ENCODE peak calls at places on chromosomes 7 and 10, in nine cellular contexts. One of them, this sample, is unnamed.

GRCh38 chr10:69504576-69505250 is 53.4 kb downstream of the TSPAN15 start:
- DNase-seq in skeletal muscle cell: no peak
- DNase-seq in cardiac muscle cell: no peak
- DNase-seq in fibroblast of lung: no peak
- DNase-seq in suprapubic skin: no peak
- DNase-seq in stimulated activated CD4-positive, alpha-beta T cell treated with anti-CD3 and anti-CD28 coated beads, Interleukin-4, amount 100 ng/mL, for 4 hours: no peak
- DNase-seq in A172: no peak
- DNase-seq in GM03348: no peak
- DNase-seq in hypothalamus: no peak
- DNase-seq in this sample: no peak

GRCh38 chr10:108597031-108597430 is 1326.3 kb downstream of the XPNPEP1 start:
- DNase-seq in A172: peak; percentile 70
- DNase-seq in cardiac muscle cell: no peak
- DNase-seq in fibroblast of lung: peak; percentile 79
- DNase-seq in suprapubic skin: no peak
- DNase-seq in skeletal muscle cell: peak; percentile 62
- DNase-seq in stimulated activated CD4-positive, alpha-beta T cell treated with anti-CD3 and anti-CD28 coated beads, Interleukin-4, amount 100 ng/mL, for 4 hours: no peak
- DNase-seq in GM03348: peak; percentile 56
- DNase-seq in hypothalamus: no peak
- DNase-seq in this sample: peak; percentile 54

GRCh38 chr7:74013539-74014272 is 14.3 kb upstream of the ELN start:
- DNase-seq in fibroblast of lung: no peak
- DNase-seq in A172: no peak
- DNase-seq in skeletal muscle cell: no peak
- DNase-seq in suprapubic skin: no peak
- DNase-seq in GM03348: no peak
- DNase-seq in hypothalamus: no peak
- DNase-seq in stimulated activated CD4-positive, alpha-beta T cell treated with anti-CD3 and anti-CD28 coated beads, Interleukin-4, amount 100 ng/mL, for 4 hours: no peak
- DNase-seq in cardiac muscle cell: no peak
- DNase-seq in this sample: no peak

GRCh38 chr7:73817121-73817520 is 13.7 kb upstream of the CLDN4 start:
- DNase-seq in GM03348: no peak
- DNase-seq in A172: no peak
- DNase-seq in cardiac muscle cell: no peak
- DNase-seq in fibroblast of lung: no peak
- DNase-seq in hypothalamus: no peak
- DNase-seq in suprapubic skin: peak; percentile 15
- DNase-seq in skeletal muscle cell: no peak
- DNase-seq in stimulated activated CD4-positive, alpha-beta T cell treated with anti-CD3 and anti-CD28 coated beads, Interleukin-4, amount 100 ng/mL, for 4 hours: no peak
- DNase-seq in this sample: no peak

GRCh38 chr10:65496541-65496940 is 1429.3 kb upstream of the LRRTM3 start:
- DNase-seq in hypothalamus: no peak
- DNase-seq in GM03348: no peak
- DNase-seq in skeletal muscle cell: no peak
- DNase-seq in cardiac muscle cell: no peak
- DNase-seq in A172: no peak
- DNase-seq in stimulated activated CD4-positive, alpha-beta T cell treated with anti-CD3 and anti-CD28 coated beads, Interleukin-4, amount 100 ng/mL, for 4 hours: no peak
- DNase-seq in suprapubic skin: no peak
- DNase-seq in fibroblast of lung: no peak
- DNase-seq in this sample: no peak

GRCh38 chr7:144565586-144565985 is 162.1 kb upstream of the NOBOX start:
- DNase-seq in skeletal muscle cell: no peak
- DNase-seq in fibroblast of lung: no peak
- DNase-seq in hypothalamus: no peak
- DNase-seq in A172: no peak
- DNase-seq in suprapubic skin: no peak
- DNase-seq in stimulated activated CD4-positive, alpha-beta T cell treated with anti-CD3 and anti-CD28 coated beads, Interleukin-4, amount 100 ng/mL, for 4 hours: no peak
- DNase-seq in GM03348: no peak
- DNase-seq in cardiac muscle cell: no peak
- DNase-seq in this sample: no peak

GRCh38 chr10:36381748-36382147 is 739.7 kb upstream of the FZD8 start:
- DNase-seq in A172: no peak
- DNase-seq in suprapubic skin: no peak
- DNase-seq in cardiac muscle cell: no peak
- DNase-seq in GM03348: no peak
- DNase-seq in hypothalamus: no peak
- DNase-seq in fibroblast of lung: no peak
- DNase-seq in skeletal muscle cell: no peak
- DNase-seq in stimulated activated CD4-positive, alpha-beta T cell treated with anti-CD3 and anti-CD28 coated beads, Interleukin-4, amount 100 ng/mL, for 4 hours: no peak
- DNase-seq in this sample: no peak

GRCh38 chr10:1240341-1240775 is 184.2 kb downstream of the WDR37 start:
- DNase-seq in stimulated activated CD4-positive, alpha-beta T cell treated with anti-CD3 and anti-CD28 coated beads, Interleukin-4, amount 100 ng/mL, for 4 hours: no peak
- DNase-seq in GM03348: no peak
- DNase-seq in cardiac muscle cell: no peak
- DNase-seq in hypothalamus: no peak
- DNase-seq in A172: peak; percentile 64
- DNase-seq in suprapubic skin: no peak
- DNase-seq in fibroblast of lung: no peak
- DNase-seq in skeletal muscle cell: no peak
- DNase-seq in this sample: no peak

GRCh38 chr10:64630534-64630933 is 1109.3 kb downstream of the REEP3 start:
- DNase-seq in cardiac muscle cell: peak; percentile 57
- DNase-seq in suprapubic skin: no peak
- DNase-seq in skeletal muscle cell: no peak
- DNase-seq in GM03348: no peak
- DNase-seq in hypothalamus: no peak
- DNase-seq in stimulated activated CD4-positive, alpha-beta T cell treated with anti-CD3 and anti-CD28 coated beads, Interleukin-4, amount 100 ng/mL, for 4 hours: no peak
- DNase-seq in A172: no peak
- DNase-seq in fibroblast of lung: no peak
- DNase-seq in this sample: no peak

GRCh38 chr10:63593576-63593975 is 72.4 kb downstream of the REEP3 start:
- DNase-seq in A172: no peak
- DNase-seq in hypothalamus: no peak
- DNase-seq in skeletal muscle cell: no peak
- DNase-seq in suprapubic skin: no peak
- DNase-seq in stimulated activated CD4-positive, alpha-beta T cell treated with anti-CD3 and anti-CD28 coated beads, Interleukin-4, amount 100 ng/mL, for 4 hours: no peak
- DNase-seq in GM03348: no peak
- DNase-seq in fibroblast of lung: peak; percentile 33
- DNase-seq in cardiac muscle cell: no peak
- DNase-seq in this sample: no peak

GRCh38 chr7:158431941-158432347 is 155.7 kb downstream of the PTPRN2 start:
- DNase-seq in skeletal muscle cell: peak; percentile 94
- DNase-seq in hypothalamus: no peak
- DNase-seq in A172: peak; percentile 98
- DNase-seq in GM03348: no peak
- DNase-seq in cardiac muscle cell: no peak
- DNase-seq in stimulated activated CD4-positive, alpha-beta T cell treated with anti-CD3 and anti-CD28 coated beads, Interleukin-4, amount 100 ng/mL, for 4 hours: no peak
- DNase-seq in fibroblast of lung: peak; percentile 41
- DNase-seq in suprapubic skin: no peak
- DNase-seq in this sample: peak; percentile 43

GRCh38 chr10:120950103-120950561 is 99.0 kb downstream of the WDR11 start:
- DNase-seq in fibroblast of lung: peak; percentile 39
- DNase-seq in A172: no peak
- DNase-seq in suprapubic skin: no peak
- DNase-seq in skeletal muscle cell: no peak
- DNase-seq in stimulated activated CD4-positive, alpha-beta T cell treated with anti-CD3 and anti-CD28 coated beads, Interleukin-4, amount 100 ng/mL, for 4 hours: no peak
- DNase-seq in GM03348: peak; percentile 25
- DNase-seq in hypothalamus: no peak
- DNase-seq in cardiac muscle cell: peak; percentile 39
- DNase-seq in this sample: peak; percentile 56

GRCh38 chr7:22387583-22387982 is 30.6 kb upstream of the RAPGEF5 start:
- DNase-seq in skeletal muscle cell: peak; percentile 85
- DNase-seq in hypothalamus: no peak
- DNase-seq in stimulated activated CD4-positive, alpha-beta T cell treated with anti-CD3 and anti-CD28 coated beads, Interleukin-4, amount 100 ng/mL, for 4 hours: no peak
- DNase-seq in fibroblast of lung: peak; percentile 88
- DNase-seq in A172: no peak
- DNase-seq in suprapubic skin: no peak
- DNase-seq in cardiac muscle cell: no peak
- DNase-seq in GM03348: peak; percentile 54
- DNase-seq in this sample: peak; percentile 81

GRCh38 chr10:3077506-3077905 is 10.2 kb downstream of the PFKP start:
- DNase-seq in cardiac muscle cell: no peak
- DNase-seq in hypothalamus: no peak
- DNase-seq in fibroblast of lung: no peak
- DNase-seq in A172: no peak
- DNase-seq in stimulated activated CD4-positive, alpha-beta T cell treated with anti-CD3 and anti-CD28 coated beads, Interleukin-4, amount 100 ng/mL, for 4 hours: no peak
- DNase-seq in suprapubic skin: no peak
- DNase-seq in skeletal muscle cell: no peak
- DNase-seq in GM03348: no peak
- DNase-seq in this sample: no peak

GRCh38 chr7:75688200-75689136 is 50.3 kb downstream of the HIP1 start:
- DNase-seq in suprapubic skin: no peak
- DNase-seq in skeletal muscle cell: peak; percentile 44
- DNase-seq in fibroblast of lung: no peak
- DNase-seq in hypothalamus: peak; percentile 24
- DNase-seq in GM03348: no peak
- DNase-seq in A172: no peak
- DNase-seq in cardiac muscle cell: no peak
- DNase-seq in stimulated activated CD4-positive, alpha-beta T cell treated with anti-CD3 and anti-CD28 coated beads, Interleukin-4, amount 100 ng/mL, for 4 hours: no peak
- DNase-seq in this sample: no peak

GRCh38 chr10:3836222-3836820 is 51.3 kb upstream of the KLF6 start:
- DNase-seq in fibroblast of lung: no peak
- DNase-seq in skeletal muscle cell: no peak
- DNase-seq in suprapubic skin: no peak
- DNase-seq in cardiac muscle cell: no peak
- DNase-seq in A172: no peak
- DNase-seq in hypothalamus: no peak
- DNase-seq in GM03348: no peak
- DNase-seq in stimulated activated CD4-positive, alpha-beta T cell treated with anti-CD3 and anti-CD28 coated beads, Interleukin-4, amount 100 ng/mL, for 4 hours: no peak
- DNase-seq in this sample: no peak

GRCh38 chr7:123637203-123637602 is 18.5 kb upstream of the LMOD2 start:
- DNase-seq in skeletal muscle cell: no peak
- DNase-seq in hypothalamus: no peak
- DNase-seq in A172: no peak
- DNase-seq in GM03348: no peak
- DNase-seq in suprapubic skin: no peak
- DNase-seq in cardiac muscle cell: peak; percentile 42
- DNase-seq in fibroblast of lung: no peak
- DNase-seq in stimulated activated CD4-positive, alpha-beta T cell treated with anti-CD3 and anti-CD28 coated beads, Interleukin-4, amount 100 ng/mL, for 4 hours: no peak
- DNase-seq in this sample: no peak

GRCh38 chr10:19488592-19489280 is 327.5 kb upstream of the PLXDC2 start:
- DNase-seq in stimulated activated CD4-positive, alpha-beta T cell treated with anti-CD3 and anti-CD28 coated beads, Interleukin-4, amount 100 ng/mL, for 4 hours: no peak
- DNase-seq in GM03348: peak; percentile 11
- DNase-seq in fibroblast of lung: peak; percentile 26
- DNase-seq in hypothalamus: no peak
- DNase-seq in skeletal muscle cell: no peak
- DNase-seq in cardiac muscle cell: peak; percentile 63
- DNase-seq in suprapubic skin: peak; percentile 68
- DNase-seq in A172: no peak
- DNase-seq in this sample: peak; percentile 41

GRCh38 chr7:73582664-73583202 is 4.4 kb upstream of the TBL2 start:
- DNase-seq in suprapubic skin: no peak
- DNase-seq in skeletal muscle cell: no peak
- DNase-seq in A172: no peak
- DNase-seq in GM03348: no peak
- DNase-seq in fibroblast of lung: no peak
- DNase-seq in hypothalamus: no peak
- DNase-seq in stimulated activated CD4-positive, alpha-beta T cell treated with anti-CD3 and anti-CD28 coated beads, Interleukin-4, amount 100 ng/mL, for 4 hours: no peak
- DNase-seq in cardiac muscle cell: no peak
- DNase-seq in this sample: no peak

GRCh38 chr7:105454921-105455320 is 66.2 kb upstream of the SRPK2 start:
- DNase-seq in GM03348: no peak
- DNase-seq in skeletal muscle cell: no peak
- DNase-seq in fibroblast of lung: peak; percentile 15
- DNase-seq in A172: no peak
- DNase-seq in cardiac muscle cell: no peak
- DNase-seq in suprapubic skin: no peak
- DNase-seq in stimulated activated CD4-positive, alpha-beta T cell treated with anti-CD3 and anti-CD28 coated beads, Interleukin-4, amount 100 ng/mL, for 4 hours: no peak
- DNase-seq in hypothalamus: no peak
- DNase-seq in this sample: peak; percentile 25

GRCh38 chr7:16989883-16990413 is 108.2 kb upstream of the AGR3 start:
- DNase-seq in suprapubic skin: peak; percentile 90
- DNase-seq in stimulated activated CD4-positive, alpha-beta T cell treated with anti-CD3 and anti-CD28 coated beads, Interleukin-4, amount 100 ng/mL, for 4 hours: no peak
- DNase-seq in fibroblast of lung: peak; percentile 77
- DNase-seq in skeletal muscle cell: peak; percentile 84
- DNase-seq in hypothalamus: no peak
- DNase-seq in GM03348: peak; percentile 45
- DNase-seq in cardiac muscle cell: no peak
- DNase-seq in A172: peak; percentile 70
- DNase-seq in this sample: peak; percentile 98

GRCh38 chr10:72007246-72007892 is 43.2 kb downstream of the CHST3 start:
- DNase-seq in hypothalamus: no peak
- DNase-seq in cardiac muscle cell: no peak
- DNase-seq in skeletal muscle cell: no peak
- DNase-seq in stimulated activated CD4-positive, alpha-beta T cell treated with anti-CD3 and anti-CD28 coated beads, Interleukin-4, amount 100 ng/mL, for 4 hours: no peak
- DNase-seq in GM03348: no peak
- DNase-seq in A172: no peak
- DNase-seq in fibroblast of lung: no peak
- DNase-seq in suprapubic skin: no peak
- DNase-seq in this sample: no peak

GRCh38 chr10:57874810-57875209 is 392.9 kb downstream of the IPMK start:
- DNase-seq in fibroblast of lung: no peak
- DNase-seq in hypothalamus: no peak
- DNase-seq in cardiac muscle cell: no peak
- DNase-seq in suprapubic skin: no peak
- DNase-seq in GM03348: no peak
- DNase-seq in A172: no peak
- DNase-seq in stimulated activated CD4-positive, alpha-beta T cell treated with anti-CD3 and anti-CD28 coated beads, Interleukin-4, amount 100 ng/mL, for 4 hours: no peak
- DNase-seq in skeletal muscle cell: no peak
- DNase-seq in this sample: no peak

GRCh38 chr10:87705339-87705738 is 45.7 kb downstream of the PAPSS2 start:
- DNase-seq in A172: peak; percentile 26
- DNase-seq in GM03348: peak; percentile 43
- DNase-seq in stimulated activated CD4-positive, alpha-beta T cell treated with anti-CD3 and anti-CD28 coated beads, Interleukin-4, amount 100 ng/mL, for 4 hours: no peak
- DNase-seq in skeletal muscle cell: no peak
- DNase-seq in hypothalamus: no peak
- DNase-seq in fibroblast of lung: peak; percentile 66
- DNase-seq in suprapubic skin: no peak
- DNase-seq in cardiac muscle cell: no peak
- DNase-seq in this sample: peak; percentile 66

GRCh38 chr7:69311489-69311888 is 286.8 kb upstream of the AUTS2 start:
- DNase-seq in cardiac muscle cell: no peak
- DNase-seq in hypothalamus: no peak
- DNase-seq in skeletal muscle cell: no peak
- DNase-seq in GM03348: no peak
- DNase-seq in stimulated activated CD4-positive, alpha-beta T cell treated with anti-CD3 and anti-CD28 coated beads, Interleukin-4, amount 100 ng/mL, for 4 hours: no peak
- DNase-seq in suprapubic skin: no peak
- DNase-seq in fibroblast of lung: no peak
- DNase-seq in A172: no peak
- DNase-seq in this sample: no peak

GRCh38 chr7:132654150-132654549 is 77.9 kb upstream of the PLXNA4 start:
- DNase-seq in stimulated activated CD4-positive, alpha-beta T cell treated with anti-CD3 and anti-CD28 coated beads, Interleukin-4, amount 100 ng/mL, for 4 hours: no peak
- DNase-seq in hypothalamus: no peak
- DNase-seq in GM03348: peak; percentile 30
- DNase-seq in A172: no peak
- DNase-seq in suprapubic skin: no peak
- DNase-seq in skeletal muscle cell: no peak
- DNase-seq in fibroblast of lung: no peak
- DNase-seq in cardiac muscle cell: no peak
- DNase-seq in this sample: peak; percentile 13

GRCh38 chr7:159127691-159128642 is 16.7 kb downstream of the VIPR2 start:
- DNase-seq in stimulated activated CD4-positive, alpha-beta T cell treated with anti-CD3 and anti-CD28 coated beads, Interleukin-4, amount 100 ng/mL, for 4 hours: no peak
- DNase-seq in A172: no peak
- DNase-seq in cardiac muscle cell: no peak
- DNase-seq in GM03348: no peak
- DNase-seq in hypothalamus: no peak
- DNase-seq in suprapubic skin: no peak
- DNase-seq in skeletal muscle cell: no peak
- DNase-seq in fibroblast of lung: no peak
- DNase-seq in this sample: no peak

GRCh38 chr7:42831051-42831952 is 80.6 kb downstream of the C7orf25 start:
- DNase-seq in A172: peak; percentile 46
- DNase-seq in cardiac muscle cell: peak; percentile 50
- DNase-seq in stimulated activated CD4-positive, alpha-beta T cell treated with anti-CD3 and anti-CD28 coated beads, Interleukin-4, amount 100 ng/mL, for 4 hours: no peak
- DNase-seq in hypothalamus: no peak
- DNase-seq in fibroblast of lung: peak; percentile 66
- DNase-seq in GM03348: peak; percentile 65
- DNase-seq in suprapubic skin: no peak
- DNase-seq in skeletal muscle cell: peak; percentile 26
- DNase-seq in this sample: peak; percentile 80

GRCh38 chr7:157476201-157476600 is 139.4 kb downstream of the DNAJB6 start:
- DNase-seq in GM03348: no peak
- DNase-seq in skeletal muscle cell: no peak
- DNase-seq in suprapubic skin: no peak
- DNase-seq in fibroblast of lung: no peak
- DNase-seq in cardiac muscle cell: no peak
- DNase-seq in hypothalamus: no peak
- DNase-seq in A172: no peak
- DNase-seq in stimulated activated CD4-positive, alpha-beta T cell treated with anti-CD3 and anti-CD28 coated beads, Interleukin-4, amount 100 ng/mL, for 4 hours: no peak
- DNase-seq in this sample: no peak

GRCh38 chr7:90173127-90173844 is 19.0 kb downstream of the STEAP1 start:
- DNase-seq in suprapubic skin: no peak
- DNase-seq in fibroblast of lung: no peak
- DNase-seq in A172: peak; percentile 34
- DNase-seq in hypothalamus: no peak
- DNase-seq in cardiac muscle cell: no peak
- DNase-seq in stimulated activated CD4-positive, alpha-beta T cell treated with anti-CD3 and anti-CD28 coated beads, Interleukin-4, amount 100 ng/mL, for 4 hours: no peak
- DNase-seq in skeletal muscle cell: no peak
- DNase-seq in GM03348: no peak
- DNase-seq in this sample: peak; percentile 14

GRCh38 chr7:100947792-100948191 is 1.5 kb upstream of the MUC3A start:
- DNase-seq in cardiac muscle cell: no peak
- DNase-seq in hypothalamus: no peak
- DNase-seq in suprapubic skin: no peak
- DNase-seq in A172: no peak
- DNase-seq in fibroblast of lung: no peak
- DNase-seq in GM03348: no peak
- DNase-seq in skeletal muscle cell: no peak
- DNase-seq in stimulated activated CD4-positive, alpha-beta T cell treated with anti-CD3 and anti-CD28 coated beads, Interleukin-4, amount 100 ng/mL, for 4 hours: no peak
- DNase-seq in this sample: no peak